ENCODE peak calls at places on chromosomes 12 and 14, in seven cellular contexts. P is heart right ventricle; R is left ventricle myocardium inferior; Y is prostate gland; T is AG04450; Q is A549; B is effector memory CD4-positive, alpha-beta T cell. L is an unnamed sample.

GRCh38 chr12:123934829-123935228 is 37.8 kb downstream of the CCDC92 start:
- DNase-seq in P (no peak), R (no peak), Y (no peak), T (no peak), Q (no peak), B (no peak), L (no peak)

GRCh38 chr14:61750708-61751474 is 11.3 kb upstream of the SNAPC1 start:
- DNase-seq in P (peak; percentile 90), R (peak; percentile 92), Y (peak; percentile 91), T (no peak), Q (peak; percentile 76), B (peak; percentile 63), L (peak; percentile 96)

GRCh38 chr14:21258889-21259787 is 10.1 kb downstream of the HNRNPC start:
- DNase-seq in P (no peak), R (no peak), Y (no peak), T (no peak), Q (no peak), B (no peak), L (no peak)

GRCh38 chr12:51601241-51601640 is 10.2 kb downstream of the SCN8A start:
- DNase-seq in P (no peak), R (no peak), Y (no peak), T (no peak), Q (no peak), B (no peak), L (no peak)

GRCh38 chr12:130537051-130537450 is 179.0 kb downstream of the RIMBP2 start:
- DNase-seq in P (no peak), R (no peak), Y (no peak), T (no peak), Q (no peak), B (no peak), L (no peak)

GRCh38 chr12:132190012-132190755 is 45.9 kb downstream of the NOC4L start:
- DNase-seq in P (peak; percentile 39), R (no peak), Y (no peak), T (no peak), Q (peak; percentile 39), B (no peak), L (no peak)

GRCh38 chr12:63968685-63969084 is 124.2 kb downstream of the SRGAP1 start:
- DNase-seq in P (no peak), R (no peak), Y (no peak), T (no peak), Q (no peak), B (no peak), L (no peak)

GRCh38 chr12:18246057-18246456 is 15.3 kb upstream of the PIK3C2G start:
- DNase-seq in P (no peak), R (no peak), Y (no peak), T (no peak), Q (no peak), B (no peak), L (no peak)

GRCh38 chr12:44874981-44875416 is 1.1 kb downstream of the NELL2 start:
- DNase-seq in P (no peak), R (no peak), Y (no peak), T (no peak), Q (no peak), B (peak; percentile 6), L (peak; percentile 54)

GRCh38 chr12:104340917-104341611 is 37.5 kb downstream of the EID3 start:
- DNase-seq in P (no peak), R (no peak), Y (no peak), T (no peak), Q (no peak), B (no peak), L (no peak)

GRCh38 chr12:131055596-131056233 is 102.0 kb downstream of the ADGRD1 start:
- DNase-seq in P (no peak), R (no peak), Y (no peak), T (no peak), Q (no peak), B (no peak), L (no peak)

GRCh38 chr12:119592232-119592631 is 1.3 kb upstream of the TMEM233 start:
- DNase-seq in P (no peak), R (no peak), Y (no peak), T (no peak), Q (no peak), B (no peak), L (no peak)

GRCh38 chr12:100375023-100375737 is 18.3 kb downstream of the SLC17A8 start:
- DNase-seq in P (peak; percentile 71), R (peak; percentile 72), Y (peak; percentile 8), T (no peak), Q (no peak), B (no peak), L (peak; percentile 58)

GRCh38 chr12:121278450-121279375 is 17.8 kb downstream of the CAMKK2 start:
- DNase-seq in P (peak; percentile 63), R (peak; percentile 46), Y (no peak), T (peak; percentile 16), Q (no peak), B (no peak), L (no peak)

GRCh38 chr12:76299536-76300296 is 48.5 kb downstream of the BBS10 start:
- DNase-seq in P (no peak), R (no peak), Y (no peak), T (no peak), Q (peak; percentile 33), B (no peak), L (no peak)

GRCh38 chr12:3651585-3652424 is 101.1 kb downstream of the CRACR2A start:
- DNase-seq in P (no peak), R (no peak), Y (no peak), T (no peak), Q (no peak), B (no peak), L (no peak)

GRCh38 chr12:94025730-94026129 is 122.6 kb upstream of the PLXNC1 start:
- DNase-seq in P (no peak), R (no peak), Y (no peak), T (no peak), Q (no peak), B (no peak), L (no peak)

GRCh38 chr12:206746-207440 is 7.1 kb downstream of the SLC6A12 start:
- DNase-seq in P (no peak), R (no peak), Y (no peak), T (no peak), Q (no peak), B (no peak), L (no peak)

GRCh38 chr12:87827638-87828264 is 201.4 kb downstream of the C12orf50 start:
- DNase-seq in P (no peak), R (no peak), Y (no peak), T (peak; percentile 32), Q (peak; percentile 7), B (no peak), L (no peak)

GRCh38 chr12:23217716-23218115 is 592.7 kb downstream of the ETNK1 start:
- DNase-seq in P (no peak), R (no peak), Y (no peak), T (no peak), Q (no peak), B (no peak), L (no peak)

GRCh38 chr12:96343347-96343954 is 56.8 kb downstream of the CDK17 start:
- DNase-seq in P (no peak), R (no peak), Y (no peak), T (no peak), Q (no peak), B (no peak), L (no peak)

GRCh38 chr12:53298154-53298553 is 1.3 kb upstream of the MYG1 start:
- DNase-seq in P (no peak), R (no peak), Y (no peak), T (peak; percentile 79), Q (no peak), B (no peak), L (no peak)

GRCh38 chr14:74638066-74638465 is 26.0 kb upstream of the LTBP2 start:
- DNase-seq in P (no peak), R (no peak), Y (no peak), T (no peak), Q (no peak), B (no peak), L (no peak)

GRCh38 chr14:84064756-84065155 is 1465.2 kb upstream of the FLRT2 start:
- DNase-seq in P (no peak), R (no peak), Y (no peak), T (no peak), Q (no peak), B (no peak), L (no peak)

GRCh38 chr12:128816643-128816920 is 7.2 kb downstream of the SLC15A4 start:
- DNase-seq in P (no peak), R (no peak), Y (no peak), T (no peak), Q (no peak), B (no peak), L (no peak)

GRCh38 chr14:71314717-71315116 is 407.5 kb downstream of the PCNX1 start:
- DNase-seq in P (no peak), R (no peak), Y (no peak), T (no peak), Q (no peak), B (no peak), L (no peak)

GRCh38 chr12:60227916-60228315 is 632.1 kb downstream of the SLC16A7 start:
- DNase-seq in P (no peak), R (no peak), Y (no peak), T (no peak), Q (no peak), B (no peak), L (no peak)
- H3K4me3 ChIP-seq in P (no peak overlapping the region), R (no peak overlapping the region), Y (no peak overlapping the region), T (no peak overlapping the region), Q (no peak overlapping the region), B (no peak overlapping the region), L (no peak overlapping the region)

GRCh38 chr12:9711664-9712063 is 21.2 kb downstream of the CLECL1 start:
- DNase-seq in P (no peak), R (no peak), Y (no peak), T (no peak), Q (no peak), B (no peak), L (no peak)
- H3K9me3 ChIP-seq in P (no peaks in the 10 kb centered on the region), R (no peaks in the 10 kb centered on the region), Y (no peaks in the 10 kb centered on the region), T (no peaks in the 10 kb centered on the region), Q (no peaks in the 10 kb centered on the region), B (no peaks in the 10 kb centered on the region), L (no peaks in the 10 kb centered on the region)

GRCh38 chr14:67641902-67642749 is 22.4 kb downstream of the ARG2 start:
- DNase-seq in P (no peak), R (no peak), Y (no peak), T (no peak), Q (no peak), B (no peak), L (no peak)
- H3K4me3 ChIP-seq in P (no peak overlapping the region), R (no peak overlapping the region), Y (no peak overlapping the region), T (no peak overlapping the region), Q (no peak overlapping the region), B (no peak overlapping the region), L (no peak overlapping the region)

GRCh38 chr14:19911114-19911513 is 9.3 kb upstream of the OR4K5 start:
- DNase-seq in P (no peak), R (no peak), Y (no peak), T (no peak), Q (no peak), B (no peak), L (no peak)

GRCh38 chr14:19902409-19902808 is 18.0 kb upstream of the OR4K5 start:
- DNase-seq in P (no peak), R (no peak), Y (no peak), T (no peak), Q (no peak), B (no peak), L (no peak)

GRCh38 chr14:19900999-19901398 is 19.4 kb upstream of the OR4K5 start:
- DNase-seq in P (no peak), R (no peak), Y (no peak), T (no peak), Q (no peak), B (no peak), L (no peak)

DNA sequence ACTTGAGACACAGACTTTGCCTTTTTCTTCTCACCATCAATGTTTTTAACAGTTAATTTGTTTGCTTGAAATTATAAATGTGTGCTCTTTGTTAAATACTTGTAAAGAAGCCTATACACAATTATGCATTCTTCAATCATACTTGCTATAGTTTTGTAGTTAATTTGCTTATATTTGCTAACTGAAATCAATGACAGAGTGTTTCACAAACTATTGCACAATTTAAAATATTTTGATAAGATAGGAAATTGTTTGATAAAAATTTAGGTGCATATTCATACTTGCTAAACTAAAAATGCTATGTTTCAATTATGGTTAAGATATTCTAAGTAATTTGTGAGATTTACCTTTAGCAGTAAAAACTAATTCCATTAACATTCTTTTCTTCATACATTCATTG is 13.7 kb upstream of the OR4K5 start:
- DNase-seq in P (no peak), R (no peak), Y (no peak), T (no peak), Q (no peak), B (no peak), L (no peak)
- H3K9me3 ChIP-seq in P (no peaks in the 10 kb centered on the region), R (peaks cover 13% of the 10 kb centered on the region), Y (no peaks in the 10 kb centered on the region), T (peaks cover 22% of the 10 kb centered on the region), Q (no peaks in the 10 kb centered on the region), B (no peaks in the 10 kb centered on the region), L (no peaks in the 10 kb centered on the region)

L was measured in tibial artery.